ENCODE peak calls at places on chromosomes 1 and 21, in nine cellular contexts. One of them, this sample, is unnamed.

GRCh38 chr1:197352011-197352410 is 84.0 kb downstream of the CRB1 start:
- DNase-seq in A549: no peak
- DNase-seq in neuronal stem cell: no peak
- DNase-seq in left ventricle myocardium inferior: no peak
- DNase-seq in lower lobe of right lung: no peak
- DNase-seq in CD8-positive, alpha-beta T cell: no peak
- DNase-seq in BE2C: no peak
- DNase-seq in fibroblast of lung: peak; percentile 12
- DNase-seq in stomach: no peak
- DNase-seq in this sample: no peak

GRCh38 chr1:88983791-88984552 is 8.5 kb downstream of the KYAT3 start:
- DNase-seq in lower lobe of right lung: peak; percentile 59
- DNase-seq in fibroblast of lung: peak; percentile 78
- DNase-seq in left ventricle myocardium inferior: no peak
- DNase-seq in BE2C: no peak
- DNase-seq in CD8-positive, alpha-beta T cell: no peak
- DNase-seq in A549: peak; percentile 36
- DNase-seq in neuronal stem cell: peak; percentile 15
- DNase-seq in stomach: no peak
- DNase-seq in this sample: peak; percentile 36

GRCh38 chr1:42173961-42174715 is 9.6 kb upstream of the GUCA2A start:
- DNase-seq in BE2C: no peak
- DNase-seq in left ventricle myocardium inferior: no peak
- DNase-seq in fibroblast of lung: peak; percentile 45
- DNase-seq in lower lobe of right lung: no peak
- DNase-seq in neuronal stem cell: no peak
- DNase-seq in CD8-positive, alpha-beta T cell: no peak
- DNase-seq in A549: no peak
- DNase-seq in stomach: no peak
- DNase-seq in this sample: no peak

GRCh38 chr1:32886012-32886827 is at the start of gene HPCA:
- DNase-seq in stomach: peak; percentile 61
- DNase-seq in CD8-positive, alpha-beta T cell: peak; percentile 18
- DNase-seq in fibroblast of lung: peak; percentile 43
- DNase-seq in A549: peak; percentile 38
- DNase-seq in BE2C: no peak
- DNase-seq in lower lobe of right lung: peak; percentile 68
- DNase-seq in neuronal stem cell: peak; percentile 88
- DNase-seq in left ventricle myocardium inferior: peak; percentile 46
- DNase-seq in this sample: peak; percentile 82

GRCh38 chr1:41678141-41678878 is 193.8 kb upstream of the EDN2 start:
- DNase-seq in CD8-positive, alpha-beta T cell: no peak
- DNase-seq in left ventricle myocardium inferior: peak; percentile 72
- DNase-seq in neuronal stem cell: no peak
- DNase-seq in BE2C: no peak
- DNase-seq in A549: no peak
- DNase-seq in lower lobe of right lung: no peak
- DNase-seq in fibroblast of lung: peak; percentile 51
- DNase-seq in stomach: no peak
- DNase-seq in this sample: no peak

GRCh38 chr1:193914871-193915270 is 728.5 kb upstream of the B3GALT2 start:
- DNase-seq in stomach: no peak
- DNase-seq in neuronal stem cell: no peak
- DNase-seq in A549: no peak
- DNase-seq in fibroblast of lung: no peak
- DNase-seq in left ventricle myocardium inferior: no peak
- DNase-seq in BE2C: no peak
- DNase-seq in CD8-positive, alpha-beta T cell: no peak
- DNase-seq in lower lobe of right lung: no peak
- DNase-seq in this sample: no peak

GRCh38 chr1:179298952-179299351 is 5.4 kb downstream of the SOAT1 start:
- DNase-seq in BE2C: no peak
- DNase-seq in CD8-positive, alpha-beta T cell: peak; percentile 54
- DNase-seq in stomach: no peak
- DNase-seq in lower lobe of right lung: no peak
- DNase-seq in left ventricle myocardium inferior: no peak
- DNase-seq in A549: no peak
- DNase-seq in neuronal stem cell: no peak
- DNase-seq in fibroblast of lung: no peak
- DNase-seq in this sample: no peak

GRCh38 chr1:60655799-60656355 is 426.5 kb upstream of the NFIA start:
- DNase-seq in A549: no peak
- DNase-seq in lower lobe of right lung: no peak
- DNase-seq in stomach: no peak
- DNase-seq in left ventricle myocardium inferior: no peak
- DNase-seq in neuronal stem cell: no peak
- DNase-seq in fibroblast of lung: no peak
- DNase-seq in BE2C: no peak
- DNase-seq in CD8-positive, alpha-beta T cell: no peak
- DNase-seq in this sample: no peak

GRCh38 chr1:39063775-39064174 is 37.6 kb downstream of the NDUFS5 start:
- DNase-seq in left ventricle myocardium inferior: no peak
- DNase-seq in neuronal stem cell: no peak
- DNase-seq in lower lobe of right lung: peak; percentile 4
- DNase-seq in fibroblast of lung: no peak
- DNase-seq in A549: no peak
- DNase-seq in stomach: no peak
- DNase-seq in CD8-positive, alpha-beta T cell: no peak
- DNase-seq in BE2C: no peak
- DNase-seq in this sample: no peak

GRCh38 chr1:41478118-41478748 is 6.2 kb downstream of the EDN2 start:
- DNase-seq in CD8-positive, alpha-beta T cell: no peak
- DNase-seq in A549: no peak
- DNase-seq in neuronal stem cell: no peak
- DNase-seq in lower lobe of right lung: peak; percentile 24
- DNase-seq in left ventricle myocardium inferior: no peak
- DNase-seq in BE2C: no peak
- DNase-seq in stomach: no peak
- DNase-seq in fibroblast of lung: no peak
- DNase-seq in this sample: peak; percentile 26

GRCh38 chr1:115544131-115544530 is 97.6 kb upstream of the VANGL1 start:
- DNase-seq in left ventricle myocardium inferior: no peak
- DNase-seq in lower lobe of right lung: no peak
- DNase-seq in fibroblast of lung: peak; percentile 30
- DNase-seq in stomach: no peak
- DNase-seq in neuronal stem cell: no peak
- DNase-seq in A549: no peak
- DNase-seq in CD8-positive, alpha-beta T cell: no peak
- DNase-seq in BE2C: no peak
- DNase-seq in this sample: no peak

GRCh38 chr1:2412773-2413494 is 570 bp upstream of the PEX10 start:
- DNase-seq in left ventricle myocardium inferior: no peak
- DNase-seq in lower lobe of right lung: no peak
- DNase-seq in neuronal stem cell: no peak
- DNase-seq in A549: peak; percentile 48
- DNase-seq in stomach: no peak
- DNase-seq in CD8-positive, alpha-beta T cell: no peak
- DNase-seq in BE2C: no peak
- DNase-seq in fibroblast of lung: no peak
- DNase-seq in this sample: peak; percentile 30

GRCh38 chr1:19454265-19455198 is 30.8 kb downstream of the CAPZB start:
- DNase-seq in stomach: no peak
- DNase-seq in A549: no peak
- DNase-seq in neuronal stem cell: no peak
- DNase-seq in left ventricle myocardium inferior: no peak
- DNase-seq in fibroblast of lung: no peak
- DNase-seq in BE2C: no peak
- DNase-seq in lower lobe of right lung: no peak
- DNase-seq in CD8-positive, alpha-beta T cell: no peak
- DNase-seq in this sample: no peak

GRCh38 chr1:201146626-201147390 is 7.5 kb downstream of the TMEM9 start:
- DNase-seq in stomach: no peak
- DNase-seq in CD8-positive, alpha-beta T cell: no peak
- DNase-seq in BE2C: no peak
- DNase-seq in left ventricle myocardium inferior: no peak
- DNase-seq in lower lobe of right lung: no peak
- DNase-seq in A549: no peak
- DNase-seq in neuronal stem cell: no peak
- DNase-seq in fibroblast of lung: no peak
- DNase-seq in this sample: no peak

GRCh38 chr1:203593723-203594122 is 32.9 kb upstream of the ATP2B4 start:
- DNase-seq in stomach: peak; percentile 59
- DNase-seq in fibroblast of lung: peak; percentile 32
- DNase-seq in A549: peak; percentile 40
- DNase-seq in neuronal stem cell: no peak
- DNase-seq in CD8-positive, alpha-beta T cell: peak; percentile 74
- DNase-seq in BE2C: no peak
- DNase-seq in left ventricle myocardium inferior: no peak
- DNase-seq in lower lobe of right lung: no peak
- DNase-seq in this sample: peak; percentile 73

DNA sequence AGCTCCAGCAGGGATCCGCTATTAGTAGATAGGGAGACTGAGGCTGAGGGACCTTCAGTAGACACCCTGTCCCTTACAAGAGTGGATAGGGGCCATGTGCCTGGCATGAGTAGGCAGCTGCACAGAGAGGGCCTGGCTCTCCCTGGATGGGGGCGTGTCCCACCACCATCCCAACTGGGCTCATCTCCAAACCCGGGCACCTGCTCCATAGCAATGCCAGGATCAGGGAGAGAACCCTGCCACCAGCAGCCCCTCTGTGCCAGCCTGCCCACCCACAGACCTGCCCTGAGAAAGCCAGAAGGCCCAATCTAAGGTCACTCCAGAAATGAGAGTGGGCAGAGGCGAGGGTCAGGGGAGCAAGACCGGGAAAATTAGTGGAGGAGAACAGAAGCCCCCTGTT is 121.3 kb downstream of the GRIK3 start:
- DNase-seq in BE2C: no peak
- DNase-seq in left ventricle myocardium inferior: no peak
- DNase-seq in lower lobe of right lung: no peak
- DNase-seq in neuronal stem cell: no peak
- DNase-seq in A549: no peak
- DNase-seq in fibroblast of lung: no peak
- DNase-seq in CD8-positive, alpha-beta T cell: no peak
- DNase-seq in stomach: no peak
- DNase-seq in this sample: no peak
- H3K4me3 ChIP-seq in BE2C: no peak overlapping the region
- H3K4me3 ChIP-seq in left ventricle myocardium inferior: no peak overlapping the region
- H3K4me3 ChIP-seq in lower lobe of right lung: no peak overlapping the region
- H3K4me3 ChIP-seq in neuronal stem cell: no peak overlapping the region
- H3K4me3 ChIP-seq in A549: no peak overlapping the region
- H3K4me3 ChIP-seq in fibroblast of lung: no peak overlapping the region
- H3K4me3 ChIP-seq in CD8-positive, alpha-beta T cell: no peak overlapping the region
- H3K4me3 ChIP-seq in stomach: no peak overlapping the region
- H3K4me3 ChIP-seq in this sample: no peak overlapping the region

GRCh38 chr1:8374812-8375211 is 56.9 kb downstream of the SLC45A1 start:
- DNase-seq in A549: peak; percentile 43
- DNase-seq in lower lobe of right lung: no peak
- DNase-seq in neuronal stem cell: no peak
- DNase-seq in stomach: peak; percentile 52
- DNase-seq in left ventricle myocardium inferior: no peak
- DNase-seq in BE2C: peak; percentile 35
- DNase-seq in CD8-positive, alpha-beta T cell: peak; percentile 20
- DNase-seq in fibroblast of lung: peak; percentile 63
- DNase-seq in this sample: no peak

GRCh38 chr1:8371372-8371991 is 53.6 kb downstream of the SLC45A1 start:
- DNase-seq in lower lobe of right lung: no peak
- DNase-seq in BE2C: no peak
- DNase-seq in stomach: no peak
- DNase-seq in neuronal stem cell: no peak
- DNase-seq in CD8-positive, alpha-beta T cell: no peak
- DNase-seq in A549: no peak
- DNase-seq in left ventricle myocardium inferior: no peak
- DNase-seq in fibroblast of lung: peak; percentile 43
- DNase-seq in this sample: no peak

GRCh38 chr1:8373547-8374270 is 55.8 kb downstream of the SLC45A1 start:
- DNase-seq in fibroblast of lung: peak; percentile 78
- DNase-seq in CD8-positive, alpha-beta T cell: no peak
- DNase-seq in lower lobe of right lung: peak; percentile 76
- DNase-seq in neuronal stem cell: peak; percentile 42
- DNase-seq in left ventricle myocardium inferior: peak; percentile 77
- DNase-seq in stomach: peak; percentile 71
- DNase-seq in A549: no peak
- DNase-seq in BE2C: no peak
- DNase-seq in this sample: peak; percentile 29

GRCh38 chr1:8376358-8376840 is 58.5 kb downstream of the SLC45A1 start:
- DNase-seq in BE2C: no peak
- DNase-seq in lower lobe of right lung: no peak
- DNase-seq in stomach: no peak
- DNase-seq in CD8-positive, alpha-beta T cell: no peak
- DNase-seq in A549: no peak
- DNase-seq in left ventricle myocardium inferior: no peak
- DNase-seq in fibroblast of lung: no peak
- DNase-seq in neuronal stem cell: no peak
- DNase-seq in this sample: no peak

DNA sequence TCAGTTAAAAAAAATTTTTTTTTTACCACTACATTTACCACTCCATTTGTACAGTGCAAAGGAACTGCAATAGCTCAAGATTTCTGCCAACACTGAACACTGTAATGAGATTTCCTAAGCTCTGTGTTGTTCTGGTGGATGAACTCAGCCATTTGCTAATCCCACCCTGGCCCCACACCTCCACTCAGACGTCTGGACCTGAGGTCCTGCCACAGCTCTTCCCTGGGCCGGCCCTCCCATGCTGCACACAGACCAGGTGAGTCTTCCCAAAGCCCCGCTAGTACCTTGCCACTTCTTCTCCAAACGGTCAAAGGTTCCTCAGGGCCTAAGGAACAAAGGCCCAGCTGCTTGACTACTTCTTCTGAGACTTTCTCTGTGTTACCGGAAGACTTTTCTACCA is 56.4 kb downstream of the SLC45A1 start:
- DNase-seq in neuronal stem cell: no peak
- DNase-seq in CD8-positive, alpha-beta T cell: no peak
- DNase-seq in fibroblast of lung: peak; percentile 45
- DNase-seq in stomach: no peak
- DNase-seq in BE2C: no peak
- DNase-seq in A549: no peak
- DNase-seq in lower lobe of right lung: no peak
- DNase-seq in left ventricle myocardium inferior: no peak
- DNase-seq in this sample: no peak
- H3K4me1 ChIP-seq in neuronal stem cell: peaks cover 46% of the 10 kb centered on the region
- H3K4me1 ChIP-seq in CD8-positive, alpha-beta T cell: peaks cover 14% of the 10 kb centered on the region
- H3K4me1 ChIP-seq in fibroblast of lung: peaks cover 40% of the 10 kb centered on the region
- H3K4me1 ChIP-seq in stomach: peaks cover 91% of the 10 kb centered on the region
- H3K4me1 ChIP-seq in BE2C: peaks cover 7% of the 10 kb centered on the region
- H3K4me1 ChIP-seq in A549: peaks cover 3% of the 10 kb centered on the region
- H3K4me1 ChIP-seq in lower lobe of right lung: peaks cover 89% of the 10 kb centered on the region
- H3K4me1 ChIP-seq in left ventricle myocardium inferior: peaks cover 97% of the 10 kb centered on the region
- H3K4me1 ChIP-seq in this sample: peaks cover 23% of the 10 kb centered on the region

DNA sequence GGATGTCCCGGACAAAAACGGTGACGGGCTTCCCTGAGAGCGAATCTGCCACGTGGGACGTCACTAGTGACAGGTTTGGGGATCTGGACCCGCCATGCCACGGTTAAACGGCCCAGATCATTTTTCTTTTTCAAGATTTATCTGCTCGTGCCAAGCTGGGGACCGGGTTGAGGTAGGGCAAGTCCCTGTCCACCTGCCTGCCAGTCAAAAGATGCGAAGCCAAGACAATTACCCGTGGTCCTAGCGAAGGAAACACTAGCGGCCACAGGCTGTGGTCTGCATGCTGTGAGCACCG is 904 bp upstream of the BATF3 start:
- DNase-seq in lower lobe of right lung: no peak
- DNase-seq in neuronal stem cell: no peak
- DNase-seq in fibroblast of lung: no peak
- DNase-seq in left ventricle myocardium inferior: no peak
- DNase-seq in CD8-positive, alpha-beta T cell: no peak
- DNase-seq in BE2C: no peak
- DNase-seq in stomach: no peak
- DNase-seq in A549: no peak
- DNase-seq in this sample: no peak
- H3K4me3 ChIP-seq in lower lobe of right lung: peak overlapping the region; percentile 71
- H3K4me3 ChIP-seq in neuronal stem cell: peak overlapping the region; percentile 43
- H3K4me3 ChIP-seq in fibroblast of lung: peak overlapping the region; percentile 58
- H3K4me3 ChIP-seq in left ventricle myocardium inferior: peak overlapping the region; percentile 77
- H3K4me3 ChIP-seq in CD8-positive, alpha-beta T cell: peak overlapping the region; percentile 60
- H3K4me3 ChIP-seq in BE2C: peak overlapping the region; percentile 52
- H3K4me3 ChIP-seq in stomach: peak overlapping the region; percentile 64
- H3K4me3 ChIP-seq in A549: peak overlapping the region; percentile 95
- H3K4me3 ChIP-seq in this sample: no peak overlapping the region

GRCh38 chr21:42455754-42456440 is 40.1 kb downstream of the RSPH1 start:
- DNase-seq in fibroblast of lung: no peak
- DNase-seq in lower lobe of right lung: no peak
- DNase-seq in stomach: no peak
- DNase-seq in A549: no peak
- DNase-seq in left ventricle myocardium inferior: no peak
- DNase-seq in CD8-positive, alpha-beta T cell: no peak
- DNase-seq in BE2C: no peak
- DNase-seq in neuronal stem cell: no peak
- DNase-seq in this sample: no peak
- H3K4me1 ChIP-seq in fibroblast of lung: no peaks in the 10 kb centered on the region
- H3K4me1 ChIP-seq in lower lobe of right lung: no peaks in the 10 kb centered on the region
- H3K4me1 ChIP-seq in stomach: peaks cover 4% of the 10 kb centered on the region
- H3K4me1 ChIP-seq in A549: no peaks in the 10 kb centered on the region
- H3K4me1 ChIP-seq in left ventricle myocardium inferior: no peaks in the 10 kb centered on the region
- H3K4me1 ChIP-seq in CD8-positive, alpha-beta T cell: peaks cover 20% of the 10 kb centered on the region
- H3K4me1 ChIP-seq in BE2C: no peaks in the 10 kb centered on the region
- H3K4me1 ChIP-seq in neuronal stem cell: peaks cover 5% of the 10 kb centered on the region
- H3K4me1 ChIP-seq in this sample: peaks cover 24% of the 10 kb centered on the region